ENCODE peak calls at places on chromosomes 7 and 10, in eight cellular contexts. H is vagina; Q is SK-N-SH; X is stomach; K is CD8-positive, alpha-beta memory T cell; Z is RWPE2; U is foreskin keratinocyte; W is heart left ventricle. J is an unnamed sample.

GRCh38 chr10:122276611-122277205 is 5.6 kb downstream of the BTBD16 start:
- DNase-seq in H (no peak), Q (no peak), X (peak), K (no peak), Z (peak), U (peak), W (no peak), J (no peak)

GRCh38 chr10:24722676-24723385 is 856 bp downstream of the ARHGAP21 start:
- DNase-seq in H (peak), Q (peak), X (peak), K (peak), Z (no peak), U (peak), W (peak), J (peak)

GRCh38 chr7:90345548-90346319 is 782 bp upstream of the GTPBP10 start:
- DNase-seq in H (no peak), Q (peak), X (no peak), K (no peak), Z (no peak), U (peak), W (no peak), J (no peak)

GRCh38 chr10:29496341-29497162 is 138.2 kb downstream of the SVIL start:
- DNase-seq in H (peak), Q (peak), X (peak), K (peak), Z (no peak), U (peak), W (peak), J (peak)

GRCh38 chr10:44990965-44991364 is 9.8 kb upstream of the ZNF22 start:
- DNase-seq in H (peak), Q (no peak), X (no peak), K (no peak), Z (no peak), U (no peak), W (no peak), J (no peak)

GRCh38 chr10:36425140-36425797 is 700.1 kb upstream of the ANKRD30A start:
- DNase-seq in H (no peak), Q (no peak), X (no peak), K (no peak), Z (no peak), U (no peak), W (no peak), J (no peak)

GRCh38 chr10:26721561-26721960 is 24.1 kb downstream of the PDSS1 start:
- DNase-seq in H (no peak), Q (no peak), X (no peak), K (peak), Z (no peak), U (no peak), W (no peak), J (peak)

GRCh38 chr10:115996031-115996430 is 277.0 kb downstream of the GFRA1 start:
- DNase-seq in H (no peak), Q (no peak), X (no peak), K (no peak), Z (no peak), U (no peak), W (no peak), J (no peak)

GRCh38 chr7:90973146-90973545 is 291.1 kb upstream of the FZD1 start:
- DNase-seq in H (no peak), Q (no peak), X (no peak), K (no peak), Z (no peak), U (no peak), W (no peak), J (no peak)

GRCh38 chr7:106565428-106565827 is 95.5 kb downstream of the CCDC71L start:
- DNase-seq in H (no peak), Q (no peak), X (no peak), K (no peak), Z (no peak), U (no peak), W (no peak), J (no peak)

GRCh38 chr10:85433248-85433647 is 933.3 kb downstream of the GRID1 start:
- DNase-seq in H (no peak), Q (no peak), X (no peak), K (no peak), Z (no peak), U (no peak), W (no peak), J (no peak)

GRCh38 chr10:32326680-32327363 is 20.1 kb downstream of the EPC1 start:
- DNase-seq in H (no peak), Q (no peak), X (no peak), K (no peak), Z (no peak), U (peak), W (no peak), J (no peak)

GRCh38 chr10:127715782-127716378 is 21.1 kb upstream of the FOXI2 start:
- DNase-seq in H (no peak), Q (peak), X (no peak), K (no peak), Z (no peak), U (no peak), W (no peak), J (no peak)

GRCh38 chr7:151869968-151870918 is 6.7 kb downstream of the PRKAG2 start:
- DNase-seq in H (no peak), Q (no peak), X (no peak), K (no peak), Z (no peak), U (no peak), W (no peak), J (no peak)

GRCh38 chr10:113001599-113002448 is 51.8 kb downstream of the TCF7L2 start:
- DNase-seq in H (no peak), Q (no peak), X (no peak), K (no peak), Z (no peak), U (no peak), W (no peak), J (no peak)

GRCh38 chr7:13442226-13442625 is 547.2 kb downstream of the ETV1 start:
- DNase-seq in H (no peak), Q (no peak), X (no peak), K (no peak), Z (no peak), U (peak), W (no peak), J (no peak)

GRCh38 chr7:16753932-16754571 is 497 bp downstream of the TSPAN13 start:
- DNase-seq in H (no peak), Q (peak), X (peak), K (no peak), Z (peak), U (peak), W (peak), J (peak)

GRCh38 chr10:78802866-78803265 is 265.9 kb upstream of the ZMIZ1 start:
- DNase-seq in H (no peak), Q (peak), X (no peak), K (no peak), Z (no peak), U (no peak), W (peak), J (no peak)

GRCh38 chr10:660980-661890 is 28.2 kb downstream of the DIP2C start:
- DNase-seq in H (peak), Q (no peak), X (no peak), K (no peak), Z (no peak), U (no peak), W (no peak), J (no peak)

GRCh38 chr7:94060772-94061171 is 56.6 kb upstream of the BET1 start:
- DNase-seq in H (no peak), Q (no peak), X (no peak), K (no peak), Z (no peak), U (no peak), W (no peak), J (no peak)

GRCh38 chr10:62742447-62743105 is 61.9 kb upstream of the ADO start:
- DNase-seq in H (no peak), Q (no peak), X (no peak), K (no peak), Z (no peak), U (no peak), W (no peak), J (no peak)

GRCh38 chr7:38881947-38882684 is 26.9 kb downstream of the VPS41 start:
- DNase-seq in H (no peak), Q (no peak), X (no peak), K (no peak), Z (no peak), U (peak), W (no peak), J (no peak)

GRCh38 chr7:133676805-133677370 is 424.0 kb downstream of the EXOC4 start:
- DNase-seq in H (no peak), Q (no peak), X (no peak), K (no peak), Z (no peak), U (peak), W (no peak), J (no peak)

GRCh38 chr10:5873515-5873995 is 16.1 kb downstream of the ANKRD16 start:
- DNase-seq in H (no peak), Q (peak), X (peak), K (peak), Z (no peak), U (peak), W (no peak), J (peak)

GRCh38 chr10:13110908-13111307 is 10.9 kb downstream of the OPTN start:
- DNase-seq in H (no peak), Q (no peak), X (no peak), K (no peak), Z (no peak), U (no peak), W (no peak), J (no peak)

GRCh38 chr10:13984647-13985155 is 346.0 kb downstream of the FRMD4A start:
- DNase-seq in H (no peak), Q (no peak), X (no peak), K (no peak), Z (no peak), U (peak), W (no peak), J (no peak)

GRCh38 chr7:5679741-5680473 is 101.6 kb downstream of the RNF216 start:
- DNase-seq in H (no peak), Q (no peak), X (no peak), K (no peak), Z (no peak), U (no peak), W (peak), J (no peak)

GRCh38 chr7:38506756-38507155 is 124.4 kb downstream of the AMPH start:
- DNase-seq in H (no peak), Q (no peak), X (no peak), K (no peak), Z (no peak), U (no peak), W (no peak), J (no peak)

GRCh38 chr7:120733143-120733542 is 124.8 kb downstream of the TSPAN12 start:
- DNase-seq in H (no peak), Q (no peak), X (no peak), K (no peak), Z (no peak), U (no peak), W (no peak), J (no peak)

GRCh38 chr7:112201421-112201820 is 4.8 kb downstream of the DOCK4 start:
- DNase-seq in H (no peak), Q (no peak), X (no peak), K (no peak), Z (no peak), U (peak), W (no peak), J (no peak)

GRCh38 chr10:104396581-104396980 is 42.9 kb downstream of the CFAP58 start:
- DNase-seq in H (no peak), Q (no peak), X (no peak), K (no peak), Z (no peak), U (no peak), W (no peak), J (no peak)

GRCh38 chr10:105761861-105762260 is 1120.8 kb downstream of the SORCS3 start:
- DNase-seq in H (no peak), Q (no peak), X (no peak), K (no peak), Z (no peak), U (no peak), W (no peak), J (no peak)

GRCh38 chr10:120735773-120736371 is 115.3 kb upstream of the WDR11 start:
- DNase-seq in H (no peak), Q (peak), X (no peak), K (no peak), Z (no peak), U (peak), W (no peak), J (no peak)

GRCh38 chr10:120734476-120735078 is 116.6 kb upstream of the WDR11 start:
- DNase-seq in H (no peak), Q (no peak), X (no peak), K (no peak), Z (no peak), U (no peak), W (no peak), J (no peak)

GRCh38 chr10:120735315-120735714 is 115.8 kb upstream of the WDR11 start:
- DNase-seq in H (no peak), Q (no peak), X (no peak), K (no peak), Z (no peak), U (no peak), W (no peak), J (no peak)

GRCh38 chr10:120732067-120732466 is 119.1 kb upstream of the WDR11 start:
- DNase-seq in H (no peak), Q (no peak), X (no peak), K (no peak), Z (no peak), U (peak), W (no peak), J (no peak)

DNA sequence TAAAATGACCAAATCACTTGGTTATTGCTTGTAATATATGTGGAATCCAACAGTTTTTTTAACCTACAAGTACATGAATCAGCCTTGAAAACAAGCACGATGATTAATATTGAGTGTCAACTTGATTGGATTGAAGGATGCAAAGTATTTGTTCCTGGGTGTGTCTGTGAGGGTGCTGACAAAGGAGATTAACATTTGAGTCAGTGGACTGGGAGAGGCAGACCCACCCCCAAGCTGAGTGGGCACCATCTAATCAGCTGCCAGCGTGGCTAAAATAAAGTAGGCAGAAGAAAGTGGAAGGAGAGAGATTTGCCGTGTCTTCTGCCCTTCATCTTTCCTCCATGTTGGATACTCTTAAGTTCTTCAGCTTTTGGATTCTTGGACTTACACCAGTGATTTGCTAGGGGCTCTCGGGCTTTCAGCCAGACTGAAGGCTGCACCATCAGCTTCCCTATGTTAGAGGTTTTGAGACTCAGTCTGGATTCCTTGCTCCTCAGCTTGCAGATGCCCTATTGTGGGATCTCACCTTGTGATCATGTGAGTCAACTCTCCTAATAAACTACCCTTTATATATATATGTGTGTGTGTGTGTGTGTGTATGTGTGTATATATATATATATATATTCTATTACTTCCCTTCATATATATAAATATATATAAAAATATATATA is 118.4 kb upstream of the WDR11 start:
- DNase-seq in H (no peak), Q (no peak), X (no peak), K (no peak), Z (no peak), U (peak), W (no peak), J (no peak)
- H3K27ac ChIP-seq in H (no peak), Q (no peak), X (no peak), K (no peak), Z (peak), U (peak), W (no peak), J (no peak)

GRCh38 chr10:17802966-17803365 is 6.2 kb upstream of the MRC1 start:
- DNase-seq in H (no peak), Q (no peak), X (no peak), K (no peak), Z (no peak), U (no peak), W (no peak), J (no peak)
- H3K27ac ChIP-seq in H (no peak), Q (no peak), X (no peak), K (no peak), Z (no peak), U (no peak), W (no peak), J (no peak)

GRCh38 chr7:66683770-66684123 is 55.1 kb downstream of the KCTD7 start:
- DNase-seq in H (no peak), Q (no peak), X (no peak), K (no peak), Z (no peak), U (no peak), W (no peak), J (no peak)
- H3K27ac ChIP-seq in H (no peak), Q (no peak), X (no peak), K (no peak), Z (peak), U (peak), W (no peak), J (no peak)

GRCh38 chr10:110313674-110314073 is 9.0 kb upstream of the SMNDC1 start:
- DNase-seq in H (no peak), Q (no peak), X (no peak), K (no peak), Z (no peak), U (no peak), W (no peak), J (no peak)

GRCh38 chr10:110312206-110312605 is 7.5 kb upstream of the SMNDC1 start:
- DNase-seq in H (no peak), Q (no peak), X (no peak), K (no peak), Z (no peak), U (no peak), W (no peak), J (no peak)

GRCh38 chr10:110310741-110311140 is 6.0 kb upstream of the SMNDC1 start:
- DNase-seq in H (no peak), Q (no peak), X (no peak), K (no peak), Z (no peak), U (no peak), W (no peak), J (no peak)

GRCh38 chr10:110307805-110308204 is 3.1 kb upstream of the SMNDC1 start:
- DNase-seq in H (no peak), Q (no peak), X (no peak), K (no peak), Z (no peak), U (peak), W (no peak), J (no peak)

DNA sequence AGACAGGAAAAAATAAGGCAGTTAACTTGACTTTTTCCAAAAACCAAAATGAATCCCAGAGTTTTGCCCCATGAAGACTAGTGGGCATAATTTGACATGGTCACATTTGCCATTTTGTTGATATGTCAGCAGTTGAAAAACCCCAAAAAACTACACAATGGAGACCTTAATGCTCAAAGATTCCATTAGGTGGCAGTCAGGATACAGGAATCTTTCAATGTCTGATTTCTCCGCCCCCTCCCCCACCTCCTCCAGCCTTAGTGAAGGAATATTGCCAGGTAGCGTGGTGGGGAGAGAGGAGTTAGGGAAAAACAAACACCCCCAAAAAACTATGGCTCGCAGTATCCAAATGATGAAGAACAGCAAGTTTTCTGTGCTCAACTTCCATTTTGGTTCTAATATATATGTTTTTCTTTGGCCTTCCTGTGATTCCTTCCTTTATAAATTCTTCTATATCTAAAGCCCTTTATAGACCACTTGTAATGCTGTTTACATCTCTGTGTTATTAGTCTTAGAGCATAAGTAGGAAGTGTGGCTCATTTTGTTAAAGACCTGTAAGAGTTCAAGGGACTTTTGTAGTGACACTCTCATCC is 6.7 kb upstream of the SMNDC1 start:
- DNase-seq in H (no peak), Q (peak), X (peak), K (peak), Z (no peak), U (peak), W (no peak), J (peak)
- H3K27ac ChIP-seq in H (no peak), Q (no peak), X (no peak), K (no peak), Z (no peak), U (no peak), W (no peak), J (no peak)

DNA sequence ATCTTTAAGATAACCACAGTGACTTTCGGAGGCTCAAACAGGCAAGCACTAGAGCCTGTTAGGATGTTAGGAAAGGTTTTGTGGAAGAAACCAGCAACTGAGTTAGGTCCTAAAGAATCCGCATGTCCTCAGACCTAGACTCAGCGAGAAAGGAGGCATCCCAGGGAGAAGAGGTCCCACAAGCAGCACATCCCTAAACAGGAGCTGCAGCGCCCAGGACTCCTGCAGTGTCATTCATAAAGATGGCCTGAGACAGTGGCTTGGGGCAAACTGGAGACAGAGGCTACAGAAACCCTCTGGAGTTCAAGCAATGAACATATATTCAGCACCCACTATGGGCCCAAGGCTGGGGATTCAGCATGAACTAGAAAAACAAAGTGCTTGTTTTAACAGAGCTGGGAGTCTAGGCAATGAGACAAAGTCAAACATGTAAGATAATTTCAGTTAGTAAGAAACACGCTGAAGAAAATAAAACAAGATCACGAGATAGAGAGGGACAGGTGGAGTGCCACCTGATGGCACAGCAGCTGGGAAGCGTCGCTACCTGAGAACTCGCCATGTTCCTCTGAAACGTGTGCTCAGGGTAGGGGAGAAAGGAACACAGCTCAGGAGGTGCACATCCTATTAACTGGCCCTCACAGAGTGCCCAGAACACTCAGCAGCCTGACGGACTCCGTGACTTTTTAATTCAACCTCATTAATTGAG is 48.1 kb downstream of the PARD3 start:
- DNase-seq in H (no peak), Q (no peak), X (no peak), K (no peak), Z (no peak), U (no peak), W (no peak), J (no peak)
- H3K27ac ChIP-seq in H (no peak), Q (peak), X (no peak), K (no peak), Z (no peak), U (peak), W (peak), J (no peak)

DNA sequence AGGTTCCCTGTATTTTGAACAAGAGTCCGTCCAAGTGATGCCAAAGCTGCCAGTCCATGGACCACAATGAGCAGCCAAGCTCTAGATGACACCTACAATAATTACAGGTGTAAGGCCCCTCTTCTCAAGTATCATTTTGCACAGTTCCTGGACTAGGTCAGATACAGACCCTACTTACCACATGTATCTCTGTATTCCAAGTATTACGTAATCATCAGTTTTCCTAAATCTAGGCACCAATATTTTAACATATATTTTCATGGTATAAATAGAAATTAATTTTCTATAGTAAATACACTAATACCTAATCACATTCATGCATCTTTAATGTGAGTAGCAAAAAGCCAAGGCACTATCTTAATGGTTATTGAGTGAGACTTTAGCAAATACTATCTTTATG is 157.0 kb upstream of the PRSS1 start:
- DNase-seq in H (no peak), Q (no peak), X (no peak), K (no peak), Z (no peak), U (no peak), W (no peak), J (no peak)
- H3K27ac ChIP-seq in H (no peak), Q (no peak), X (no peak), K (no peak), Z (no peak), U (no peak), W (no peak), J (no peak)